ENCODE peak calls at places on chromosomes 1 and 21, in four cellular contexts. One of them, this sample, is unnamed.

GRCh38 chr1:209807509-209807908 is 1.6 kb upstream of the IRF6 start:
- DNase-seq in stomach: no peak
- DNase-seq in stimulated activated CD8-positive, alpha-beta memory T cell treated with anti-CD3 and anti-CD28 coated beads, Interleukin-2, amount 100 ng/mL, for 48 hours: no peak
- DNase-seq in activated gamma-delta T cell treated with Interleukin-2 at 50 U/mL for 16 hours: no peak
- DNase-seq in this sample: no peak

GRCh38 chr1:173360478-173361063 is 116.6 kb upstream of the PRDX6 start:
- DNase-seq in stomach: no peak
- DNase-seq in stimulated activated CD8-positive, alpha-beta memory T cell treated with anti-CD3 and anti-CD28 coated beads, Interleukin-2, amount 100 ng/mL, for 48 hours: no peak
- DNase-seq in activated gamma-delta T cell treated with Interleukin-2 at 50 U/mL for 16 hours: no peak
- DNase-seq in this sample: no peak

GRCh38 chr1:162197615-162198497 is 128.4 kb downstream of the NOS1AP start:
- DNase-seq in stomach: no peak
- DNase-seq in stimulated activated CD8-positive, alpha-beta memory T cell treated with anti-CD3 and anti-CD28 coated beads, Interleukin-2, amount 100 ng/mL, for 48 hours: no peak
- DNase-seq in activated gamma-delta T cell treated with Interleukin-2 at 50 U/mL for 16 hours: no peak
- DNase-seq in this sample: no peak

GRCh38 chr1:242405947-242406346 is 118.5 kb downstream of the PLD5 start:
- DNase-seq in stomach: no peak
- DNase-seq in stimulated activated CD8-positive, alpha-beta memory T cell treated with anti-CD3 and anti-CD28 coated beads, Interleukin-2, amount 100 ng/mL, for 48 hours: no peak
- DNase-seq in activated gamma-delta T cell treated with Interleukin-2 at 50 U/mL for 16 hours: no peak
- DNase-seq in this sample: no peak

GRCh38 chr21:43866233-43866632 is 1.2 kb downstream of the AGPAT3 start:
- DNase-seq in stomach: no peak
- DNase-seq in stimulated activated CD8-positive, alpha-beta memory T cell treated with anti-CD3 and anti-CD28 coated beads, Interleukin-2, amount 100 ng/mL, for 48 hours: peak; percentile 53
- DNase-seq in activated gamma-delta T cell treated with Interleukin-2 at 50 U/mL for 16 hours: peak; percentile 24
- DNase-seq in this sample: no peak

GRCh38 chr1:37410080-37410479 is 64.3 kb upstream of the ZC3H12A start:
- DNase-seq in stomach: no peak
- DNase-seq in stimulated activated CD8-positive, alpha-beta memory T cell treated with anti-CD3 and anti-CD28 coated beads, Interleukin-2, amount 100 ng/mL, for 48 hours: no peak
- DNase-seq in activated gamma-delta T cell treated with Interleukin-2 at 50 U/mL for 16 hours: no peak
- DNase-seq in this sample: no peak

GRCh38 chr1:31855038-31855845 is 39.4 kb upstream of the SPOCD1 start:
- DNase-seq in stomach: no peak
- DNase-seq in stimulated activated CD8-positive, alpha-beta memory T cell treated with anti-CD3 and anti-CD28 coated beads, Interleukin-2, amount 100 ng/mL, for 48 hours: no peak
- DNase-seq in activated gamma-delta T cell treated with Interleukin-2 at 50 U/mL for 16 hours: no peak
- DNase-seq in this sample: no peak

GRCh38 chr1:39995973-39996393 is 41.0 kb downstream of the MFSD2A start:
- DNase-seq in stomach: no peak
- DNase-seq in stimulated activated CD8-positive, alpha-beta memory T cell treated with anti-CD3 and anti-CD28 coated beads, Interleukin-2, amount 100 ng/mL, for 48 hours: no peak
- DNase-seq in activated gamma-delta T cell treated with Interleukin-2 at 50 U/mL for 16 hours: peak; percentile 30
- DNase-seq in this sample: no peak

GRCh38 chr1:224175615-224176014 is 7.4 kb upstream of the DEGS1 start:
- DNase-seq in stomach: no peak
- DNase-seq in stimulated activated CD8-positive, alpha-beta memory T cell treated with anti-CD3 and anti-CD28 coated beads, Interleukin-2, amount 100 ng/mL, for 48 hours: no peak
- DNase-seq in activated gamma-delta T cell treated with Interleukin-2 at 50 U/mL for 16 hours: no peak
- DNase-seq in this sample: no peak

GRCh38 chr1:109910963-109911798 is 532 bp downstream of the CSF1 start:
- DNase-seq in stomach: no peak
- DNase-seq in stimulated activated CD8-positive, alpha-beta memory T cell treated with anti-CD3 and anti-CD28 coated beads, Interleukin-2, amount 100 ng/mL, for 48 hours: no peak
- DNase-seq in activated gamma-delta T cell treated with Interleukin-2 at 50 U/mL for 16 hours: no peak
- DNase-seq in this sample: no peak

GRCh38 chr1:161953256-161953920 is 70.3 kb downstream of the OLFML2B start:
- DNase-seq in stomach: no peak
- DNase-seq in stimulated activated CD8-positive, alpha-beta memory T cell treated with anti-CD3 and anti-CD28 coated beads, Interleukin-2, amount 100 ng/mL, for 48 hours: no peak
- DNase-seq in activated gamma-delta T cell treated with Interleukin-2 at 50 U/mL for 16 hours: no peak
- DNase-seq in this sample: no peak